ENCODE peak calls at places on chromosome X, in ten cellular contexts. F is bronchial epithelial cell, D is heart right ventricle, M is HL-60, E is AG10803, Z is pancreas, Y is HFF-Myc, R is fibroblast of pulmonary artery, X is gastrocnemius medialis, H is A673. G is an unnamed sample.

GRCh38 chrX:26295425-26295824 is 79.5 kb downstream of the MAGEB5 start:
- DNase-seq in F (no peak), D (no peak), M (no peak), E (no peak), Z (no peak), Y (no peak), R (peak; percentile 7), X (no peak), H (no peak), G (no peak)

GRCh38 chrX:115350696-115351408 is 61.3 kb downstream of the LUZP4 start:
- DNase-seq in F (no peak), D (no peak), M (no peak), E (peak; percentile 72), Z (no peak), Y (no peak), R (no peak), X (no peak), H (no peak), G (no peak)

GRCh38 chrX:22122510-22122909 is 90.4 kb downstream of the PHEX start:
- DNase-seq in F (peak; percentile 96), D (no peak), M (no peak), E (peak; percentile 89), Z (no peak), Y (no peak), R (peak; percentile 60), X (peak; percentile 36), H (no peak), G (no peak)

GRCh38 chrX:7927259-7928167 is at the start of gene PNPLA4:
- DNase-seq in F (peak; percentile 61), D (peak; percentile 63), M (peak; percentile 72), E (peak; percentile 58), Z (peak; percentile 84), Y (peak; percentile 2), R (peak; percentile 81), X (peak; percentile 70), H (peak; percentile 84), G (peak; percentile 87)

GRCh38 chrX:26442340-26442739 is 226.4 kb downstream of the MAGEB5 start:
- DNase-seq in F (peak; percentile 2), D (no peak), M (no peak), E (peak; percentile 1), Z (peak; percentile 2), Y (no peak), R (peak; percentile 44), X (no peak), H (no peak), G (peak; percentile 23)

GRCh38 chrX:118562574-118563164 is 67.1 kb downstream of the DOCK11 start:
- DNase-seq in F (peak; percentile 6), D (no peak), M (no peak), E (no peak), Z (no peak), Y (no peak), R (peak; percentile 56), X (no peak), H (no peak), G (no peak)

GRCh38 chrX:10178866-10179463 is 22.2 kb downstream of the CLCN4 start:
- DNase-seq in F (no peak), D (no peak), M (no peak), E (no peak), Z (no peak), Y (no peak), R (no peak), X (no peak), H (no peak), G (no peak)

GRCh38 chrX:3631196-3631595 is 82.3 kb downstream of the PRKX start:
- DNase-seq in F (no peak), D (no peak), M (no peak), E (no peak), Z (no peak), Y (no peak), R (no peak), X (no peak), H (no peak), G (no peak)

GRCh38 chrX:73239242-73239641 is 24.6 kb upstream of the NAP1L2 start:
- DNase-seq in F (no peak), D (no peak), M (no peak), E (no peak), Z (no peak), Y (no peak), R (no peak), X (no peak), H (no peak), G (no peak)
- TF ChIP-seq CTCF in F (no peak), D (no peak), M (no peak), E (no peak), Z (no peak), Y (no peak), R (no peak), X (no peak), H (no peak), G (no peak)

GRCh38 chrX:135740683-135741149 is 27.3 kb downstream of the CT45A3 start:
- DNase-seq in F (no peak), D (no peak), M (peak; percentile 5), E (no peak), Z (peak; percentile 1), Y (no peak), R (no peak), X (no peak), H (peak; percentile 62), G (peak; percentile 47)
- TF ChIP-seq CTCF in F (peak; percentile 30), D (no peak), M (peak; percentile 14), E (no peak), Z (no peak), Y (peak; percentile 53), R (peak; percentile 10), X (no peak), H (peak; percentile 71), G (no peak)

GRCh38 chrX:46838482-46838857 is 1.6 kb downstream of the RP2 start:
- DNase-seq in F (peak; percentile 42), D (no peak), M (no peak), E (no peak), Z (no peak), Y (no peak), R (no peak), X (no peak), H (no peak), G (no peak)

GRCh38 chrX:46844913-46845312 is 8.1 kb downstream of the RP2 start:
- DNase-seq in F (no peak), D (no peak), M (no peak), E (no peak), Z (no peak), Y (no peak), R (no peak), X (no peak), H (no peak), G (no peak)

GRCh38 chrX:46837543-46838481 is 969 bp downstream of the RP2 start:
- DNase-seq in F (peak; percentile 70), D (no peak), M (no peak), E (no peak), Z (no peak), Y (no peak), R (no peak), X (no peak), H (no peak), G (no peak)

GRCh38 chrX:46838974-46839480 is 2.2 kb downstream of the RP2 start:
- DNase-seq in F (no peak), D (no peak), M (no peak), E (peak; percentile 51), Z (no peak), Y (no peak), R (no peak), X (no peak), H (no peak), G (no peak)

GRCh38 chrX:46840946-46841740 is 4.3 kb downstream of the RP2 start:
- DNase-seq in F (peak; percentile 54), D (peak; percentile 22), M (no peak), E (peak; percentile 58), Z (no peak), Y (no peak), R (no peak), X (no peak), H (peak; percentile 37), G (no peak)
- TF ChIP-seq CTCF in F (no peak), D (no peak), M (no peak), E (no peak), Z (no peak), Y (no peak), R (no peak), X (no peak), H (no peak), G (no peak)

GRCh38 chrX:54920610-54921426 is at the start of gene TRO:
- DNase-seq in F (no peak), D (no peak), M (no peak), E (no peak), Z (no peak), Y (no peak), R (no peak), X (no peak), H (peak; percentile 39), G (no peak)
- TF ChIP-seq CTCF in F (no peak), D (no peak), M (no peak), E (peak; percentile 26), Z (no peak), Y (peak; percentile 12), R (peak; percentile 7), X (no peak), H (peak; percentile 19), G (no peak)

G was measured in Calu3.